ENCODE peak calls at places on chromosomes 13 and 19, in seven cellular contexts. T, H, P, Y, R, F and S are unnamed samples.

GRCh38 chr19:13692096-13692495 is 72.2 kb upstream of the MRI1 start:
- DNase-seq in T (no peak), R (no peak), F (peak; percentile 46), H (no peak), Y (no peak), P (peak; percentile 40), S (peak; percentile 56)

GRCh38 chr13:110250258-110250891 is 56.6 kb downstream of the COL4A1 start:
- DNase-seq in T (no peak), Y (peak; percentile 71), H (no peak), F (peak; percentile 88), R (no peak), P (peak; percentile 66), S (peak; percentile 63)

GRCh38 chr13:47426126-47426849 is 529.4 kb upstream of the HTR2A start:
- DNase-seq in T (no peak), R (no peak), H (no peak), F (peak; percentile 97), Y (peak; percentile 16), P (peak; percentile 58), S (peak; percentile 37)

GRCh38 chr13:91308299-91308698 is 39.2 kb upstream of the MIR17HG start:
- DNase-seq in T (no peak), H (peak; percentile 45), R (no peak), P (no peak), Y (no peak), F (no peak), S (peak; percentile 5)

GRCh38 chr13:36084131-36084530 is 47.1 kb downstream of the DCLK1 start:
- DNase-seq in R (no peak), P (no peak), T (no peak), H (no peak), F (no peak), Y (no peak), S (no peak)

GRCh38 chr13:42597505-42597904 is 23.6 kb downstream of the TNFSF11 start:
- DNase-seq in T (no peak), Y (no peak), H (peak; percentile 14), P (no peak), R (no peak), F (no peak), S (no peak)

GRCh38 chr13:112510002-112510780 is 77.8 kb downstream of the TUBGCP3 start:
- DNase-seq in P (no peak), R (no peak), T (no peak), H (peak; percentile 94), F (peak; percentile 76), Y (no peak), S (peak; percentile 69)

GRCh38 chr19:3270908-3271307 is 46.4 kb downstream of the CELF5 start:
- DNase-seq in P (no peak), H (peak; percentile 81), Y (no peak), T (peak; percentile 61), R (peak; percentile 75), F (peak; percentile 47), S (peak; percentile 15)

GRCh38 chr13:110570886-110571285 is 9.4 kb upstream of the RAB20 start:
- DNase-seq in F (no peak), P (no peak), Y (no peak), H (no peak), T (no peak), R (no peak), S (no peak)

GRCh38 chr13:30736461-30736860 is 1.1 kb downstream of the ALOX5AP start:
- DNase-seq in T (no peak), R (no peak), P (no peak), H (no peak), Y (no peak), F (no peak), S (no peak)

GRCh38 chr19:58091251-58091995 is 6.6 kb downstream of the ZSCAN18 start:
- DNase-seq in H (peak; percentile 32), Y (no peak), T (no peak), R (no peak), F (no peak), P (no peak), S (no peak)

GRCh38 chr13:94494021-94494420 is 14.5 kb upstream of the DCT start:
- DNase-seq in H (no peak), R (no peak), F (no peak), P (no peak), T (no peak), Y (no peak), S (no peak)

GRCh38 chr19:5789886-5790572 is 934 bp downstream of the DUS3L start:
- DNase-seq in P (no peak), F (no peak), H (no peak), Y (no peak), R (no peak), T (no peak), S (peak; percentile 59)

GRCh38 chr13:102703721-102704035 is 8.8 kb upstream of the METTL21C start:
- DNase-seq in T (no peak), P (no peak), H (peak; percentile 34), Y (no peak), R (no peak), F (no peak), S (no peak)

GRCh38 chr13:76297331-76297730 is 588.9 kb downstream of the KCTD12 start:
- DNase-seq in H (no peak), Y (no peak), T (no peak), F (no peak), R (no peak), P (no peak), S (no peak)

GRCh38 chr13:67015976-67016600 is 214.0 kb downstream of the PCDH9 start:
- DNase-seq in Y (no peak), P (no peak), H (no peak), R (no peak), F (no peak), T (no peak), S (no peak)

GRCh38 chr13:112229445-112229844 is 146.7 kb upstream of the SPACA7 start:
- DNase-seq in H (no peak), T (no peak), F (no peak), Y (no peak), P (no peak), R (no peak), S (no peak)

GRCh38 chr13:97568850-97569249 is 134.9 kb downstream of the RAP2A start:
- DNase-seq in T (no peak), R (no peak), P (no peak), Y (no peak), H (peak; percentile 83), F (no peak), S (peak; percentile 28)

GRCh38 chr13:76790519-76791289 is 95.5 kb downstream of the KCTD12 start:
- DNase-seq in P (no peak), Y (no peak), T (no peak), R (no peak), H (no peak), F (no peak), S (no peak)

GRCh38 chr13:111335263-111335662 is 14.8 kb downstream of the TEX29 start:
- DNase-seq in F (no peak), Y (no peak), H (no peak), R (no peak), T (no peak), P (no peak), S (no peak)

GRCh38 chr13:22077205-22077683 is 406.4 kb downstream of the FGF9 start:
- DNase-seq in H (no peak), R (no peak), Y (no peak), F (no peak), T (no peak), P (no peak), S (no peak)

GRCh38 chr13:28474491-28475134 is 20.3 kb downstream of the FLT1 start:
- DNase-seq in F (no peak), P (no peak), Y (no peak), R (no peak), T (no peak), H (no peak), S (no peak)

GRCh38 chr13:79282976-79283375 is 123.1 kb downstream of the RBM26 start:
- DNase-seq in H (no peak), T (no peak), F (peak; percentile 8), Y (no peak), R (no peak), P (no peak), S (peak; percentile 84)

GRCh38 chr13:20230913-20231838 is 943 bp downstream of the GJB6 start:
- DNase-seq in H (peak; percentile 17), Y (no peak), T (peak; percentile 7), P (no peak), F (no peak), R (no peak), S (no peak)

GRCh38 chr19:15210323-15210774 is 9.6 kb upstream of the NOTCH3 start:
- DNase-seq in F (peak; percentile 70), P (peak; percentile 31), T (no peak), Y (peak; percentile 44), R (no peak), H (no peak), S (peak; percentile 84)

GRCh38 chr19:44455100-44455499 is 6.8 kb upstream of the ZNF229 start:
- DNase-seq in R (no peak), H (no peak), T (no peak), Y (no peak), F (no peak), P (no peak), S (peak; percentile 20)

GRCh38 chr13:112728375-112729126 is 38.7 kb downstream of the ATP11A start:
- DNase-seq in F (no peak), H (no peak), Y (no peak), R (no peak), P (no peak), T (no peak), S (no peak)

GRCh38 chr13:107900775-107901174 is 314.6 kb downstream of the LIG4 start:
- DNase-seq in H (peak; percentile 4), F (peak; percentile 61), P (no peak), T (no peak), Y (no peak), R (no peak), S (no peak)

GRCh38 chr13:37869756-37870488 is at the start of gene TRPC4:
- DNase-seq in Y (peak; percentile 40), H (peak; percentile 91), F (peak; percentile 61), T (no peak), P (peak; percentile 42), R (no peak), S (peak; percentile 41)

GRCh38 chr13:29125934-29126424 is 305.8 kb downstream of the MTUS2 start:
- DNase-seq in F (no peak), P (no peak), Y (no peak), R (no peak), H (no peak), T (no peak), S (no peak)

GRCh38 chr13:27504126-27504525 is 53.8 kb upstream of the MTIF3 start:
- DNase-seq in P (no peak), T (no peak), Y (peak; percentile 20), F (no peak), H (no peak), R (no peak), S (no peak)

GRCh38 chr19:53537126-53537522 is 821 bp upstream of the ZNF331 start:
- DNase-seq in T (peak; percentile 50), F (no peak), R (peak; percentile 60), Y (no peak), P (no peak), H (no peak), S (no peak)

GRCh38 chr19:33780251-33780650 is 16.4 kb upstream of the KCTD15 start:
- DNase-seq in H (peak; percentile 5), P (no peak), R (no peak), Y (no peak), F (no peak), T (no peak), S (no peak)

GRCh38 chr19:48353682-48354081 is 10.1 kb downstream of the TMEM143 start:
- DNase-seq in H (no peak), P (no peak), Y (no peak), T (no peak), F (no peak), R (no peak), S (no peak)

GRCh38 chr13:50587122-50587521 is 256.4 kb downstream of the DLEU7 start:
- DNase-seq in H (no peak), R (no peak), P (no peak), F (no peak), T (no peak), Y (no peak), S (no peak)

GRCh38 chr19:35310811-35311465 is 18.0 kb upstream of the CD22 start:
- DNase-seq in Y (no peak), R (no peak), F (no peak), T (no peak), P (no peak), H (no peak), S (no peak)